ENCODE peak calls at places on chromosomes 6 and 20, in five cellular contexts. L is H54, B is left colon, U is GM12878, O is nephron progenitor cell. D is an unnamed sample.

GRCh38 chr6:35259194-35259945 is at the start of gene ZNF76:
- DNase-seq in L (peak; percentile 95), B (peak; percentile 98), U (peak; percentile 63), O (peak; percentile 98), D (peak; percentile 94)

GRCh38 chr20:32435449-32436107 is 77.4 kb downstream of the ASXL1 start:
- DNase-seq in L (no peak), B (no peak), U (no peak), O (no peak), D (no peak)

GRCh38 chr20:48015136-48015925 is 230.1 kb upstream of the SULF2 start:
- DNase-seq in L (no peak), B (no peak), U (no peak), O (no peak), D (no peak)

GRCh38 chr6:125808060-125808459 is 17.3 kb downstream of the NCOA7 start:
- DNase-seq in L (no peak), B (no peak), U (no peak), O (no peak), D (no peak)

GRCh38 chr6:143678980-143679379 is 1.2 kb downstream of the PHACTR2 start:
- DNase-seq in L (no peak), B (no peak), U (no peak), O (no peak), D (no peak)

GRCh38 chr6:4370066-4370465 is 234.7 kb upstream of the ECI2 start:
- DNase-seq in L (peak; percentile 80), B (no peak), U (no peak), O (no peak), D (no peak)

GRCh38 chr6:88870728-88871330 is 92.6 kb downstream of the RNGTT start:
- DNase-seq in L (no peak), B (no peak), U (peak; percentile 39), O (peak; percentile 37), D (peak; percentile 52)

GRCh38 chr20:39103732-39104131 is 141.6 kb downstream of the DHX35 start:
- DNase-seq in L (no peak), B (no peak), U (no peak), O (no peak), D (no peak)

GRCh38 chr6:113376847-113377165 is 480.3 kb upstream of the MARCKS start:
- DNase-seq in L (no peak), B (no peak), U (no peak), O (no peak), D (no peak)

GRCh38 chr6:71585472-71585871 is 296.9 kb downstream of the OGFRL1 start:
- DNase-seq in L (no peak), B (no peak), U (no peak), O (no peak), D (no peak)

GRCh38 chr6:84227044-84227433 is 404 bp downstream of the CEP162 start:
- DNase-seq in L (no peak), B (no peak), U (no peak), O (peak; percentile 3), D (no peak)

GRCh38 chr6:4912559-4912958 is 91.3 kb downstream of the RPP40 start:
- DNase-seq in L (no peak), B (no peak), U (no peak), O (no peak), D (no peak)

GRCh38 chr6:140051521-140052455 is 677.3 kb upstream of the CITED2 start:
- DNase-seq in L (no peak), B (no peak), U (no peak), O (no peak), D (no peak)

GRCh38 chr6:149901444-149902140 is 3.7 kb upstream of the RAET1E start:
- DNase-seq in L (no peak), B (no peak), U (no peak), O (no peak), D (no peak)

GRCh38 chr6:92479821-92480220 is 939.5 kb downstream of the EPHA7 start:
- DNase-seq in L (no peak), B (no peak), U (no peak), O (no peak), D (no peak)

GRCh38 chr20:63934271-63935068 is 21.7 kb downstream of the UCKL1 start:
- DNase-seq in L (no peak), B (no peak), U (no peak), O (peak; percentile 50), D (no peak)

GRCh38 chr20:39042279-39043150 is 80.4 kb downstream of the DHX35 start:
- DNase-seq in L (no peak), B (no peak), U (no peak), O (no peak), D (no peak)

GRCh38 chr6:45609141-45609638 is 231.5 kb upstream of the SUPT3H start:
- DNase-seq in L (no peak), B (no peak), U (no peak), O (no peak), D (no peak)

GRCh38 chr6:53906842-53907241 is 112.0 kb downstream of the LRRC1 start:
- DNase-seq in L (no peak), B (no peak), U (no peak), O (no peak), D (no peak)

GRCh38 chr6:135939216-135939610 is 87.7 kb downstream of the PDE7B start:
- DNase-seq in L (no peak), B (no peak), U (no peak), O (no peak), D (no peak)